ENCODE peak calls at places on chromosomes 13 and 19, in four cellular contexts. One of them, this sample, is unnamed.

GRCh38 chr13:79679334-79679733 is 198.4 kb downstream of the NDFIP2 start:
- DNase-seq in fibroblast of mammary gland: peak; percentile 83
- DNase-seq in LHCN-M2: peak; percentile 77
- DNase-seq in heart right ventricle: peak; percentile 44
- DNase-seq in this sample: peak; percentile 67

GRCh38 chr13:50483416-50483815 is 360.1 kb downstream of the DLEU7 start:
- DNase-seq in LHCN-M2: no peak
- DNase-seq in fibroblast of mammary gland: no peak
- DNase-seq in heart right ventricle: no peak
- DNase-seq in this sample: no peak

GRCh38 chr13:39895254-39895653 is 239.8 kb downstream of the COG6 start:
- DNase-seq in heart right ventricle: no peak
- DNase-seq in LHCN-M2: no peak
- DNase-seq in fibroblast of mammary gland: no peak
- DNase-seq in this sample: no peak

GRCh38 chr19:4064551-4065260 is 2.0 kb downstream of the ZBTB7A start:
- DNase-seq in heart right ventricle: peak; percentile 63
- DNase-seq in fibroblast of mammary gland: peak; percentile 41
- DNase-seq in LHCN-M2: no peak
- DNase-seq in this sample: peak; percentile 65

GRCh38 chr19:7251502-7251901 is 42.7 kb downstream of the INSR start:
- DNase-seq in fibroblast of mammary gland: no peak
- DNase-seq in LHCN-M2: peak; percentile 9
- DNase-seq in heart right ventricle: no peak
- DNase-seq in this sample: no peak

GRCh38 chr19:49362048-49362925 is at the start of gene TEAD2:
- DNase-seq in fibroblast of mammary gland: peak; percentile 22
- DNase-seq in LHCN-M2: peak; percentile 64
- DNase-seq in heart right ventricle: peak; percentile 84
- DNase-seq in this sample: peak; percentile 89

GRCh38 chr13:24613128-24613527 is 67.1 kb upstream of the ATP12A start:
- DNase-seq in fibroblast of mammary gland: no peak
- DNase-seq in LHCN-M2: no peak
- DNase-seq in heart right ventricle: no peak
- DNase-seq in this sample: no peak

GRCh38 chr13:44278164-44278563 is 95.5 kb upstream of the SERP2 start:
- DNase-seq in LHCN-M2: no peak
- DNase-seq in heart right ventricle: no peak
- DNase-seq in fibroblast of mammary gland: no peak
- DNase-seq in this sample: no peak

GRCh38 chr19:10624585-10624984 is 768 bp upstream of the SLC44A2 start:
- DNase-seq in fibroblast of mammary gland: no peak
- DNase-seq in LHCN-M2: no peak
- DNase-seq in heart right ventricle: no peak
- DNase-seq in this sample: no peak

GRCh38 chr13:45775401-45775963 is 73.4 kb downstream of the CBY2 start:
- DNase-seq in LHCN-M2: no peak
- DNase-seq in heart right ventricle: no peak
- DNase-seq in fibroblast of mammary gland: no peak
- DNase-seq in this sample: no peak

GRCh38 chr19:49637865-49638350 is 2.0 kb downstream of the RRAS start:
- DNase-seq in heart right ventricle: peak; percentile 92
- DNase-seq in fibroblast of mammary gland: peak; percentile 75
- DNase-seq in LHCN-M2: peak; percentile 79
- DNase-seq in this sample: peak; percentile 93

GRCh38 chr13:40652588-40652940 is 13.9 kb downstream of the FOXO1 start:
- DNase-seq in fibroblast of mammary gland: no peak
- DNase-seq in heart right ventricle: no peak
- DNase-seq in LHCN-M2: no peak
- DNase-seq in this sample: no peak

GRCh38 chr19:2820112-2820702 is 539 bp downstream of the ZNF554 start:
- DNase-seq in fibroblast of mammary gland: no peak
- DNase-seq in LHCN-M2: no peak
- DNase-seq in heart right ventricle: no peak
- DNase-seq in this sample: no peak

GRCh38 chr19:36939153-36939552 is 23.0 kb downstream of the ZNF568 start:
- DNase-seq in LHCN-M2: peak; percentile 32
- DNase-seq in heart right ventricle: no peak
- DNase-seq in fibroblast of mammary gland: peak; percentile 12
- DNase-seq in this sample: no peak

GRCh38 chr19:43620061-43621001 is 902 bp upstream of the ZNF428 start:
- DNase-seq in heart right ventricle: peak; percentile 87
- DNase-seq in LHCN-M2: no peak
- DNase-seq in fibroblast of mammary gland: no peak
- DNase-seq in this sample: no peak

GRCh38 chr13:20350819-20351218 is 118.7 kb upstream of the GJB6 start:
- DNase-seq in fibroblast of mammary gland: no peak
- DNase-seq in heart right ventricle: no peak
- DNase-seq in LHCN-M2: no peak
- DNase-seq in this sample: no peak